ENCODE peak calls at places on chromosomes 6 and 20, in six cellular contexts. G, R, U, C, Q and I are unnamed samples.

GRCh38 chr20:1892122-1892385 is 3.2 kb upstream of the SIRPA start:
- DNase-seq in G (no peak), R (no peak), U (no peak), C (no peak), Q (no peak), I (no peak)

GRCh38 chr6:125983246-125983945 is 2.9 kb upstream of the TRMT11 start:
- DNase-seq in G (no peak), R (peak; percentile 91), U (no peak), C (no peak), Q (no peak), I (no peak)

GRCh38 chr6:89360415-89360999 is 8.0 kb upstream of the UBE2J1 start:
- DNase-seq in G (no peak), R (peak; percentile 41), U (no peak), C (no peak), Q (no peak), I (no peak)

GRCh38 chr6:86756623-86757246 is 180.6 kb upstream of the HTR1E start:
- DNase-seq in G (no peak), R (no peak), U (no peak), C (no peak), Q (no peak), I (no peak)

GRCh38 chr6:5094327-5094726 is 9.2 kb downstream of the PPP1R3G start:
- DNase-seq in G (no peak), R (peak; percentile 98), U (peak; percentile 42), C (no peak), Q (no peak), I (no peak)

GRCh38 chr20:43631598-43631997 is 35.3 kb upstream of the MYBL2 start:
- DNase-seq in G (no peak), R (no peak), U (no peak), C (no peak), Q (peak; percentile 4), I (no peak)

GRCh38 chr6:143999406-143999805 is 8.7 kb downstream of the PLAGL1 start:
- DNase-seq in G (no peak), R (peak; percentile 89), U (peak; percentile 68), C (no peak), Q (no peak), I (no peak)

GRCh38 chr6:71079707-71080106 is 122.8 kb upstream of the B3GAT2 start:
- DNase-seq in G (no peak), R (peak; percentile 53), U (no peak), C (no peak), Q (no peak), I (no peak)

GRCh38 chr6:47165918-47166317 is 123.8 kb upstream of the ADGRF1 start:
- DNase-seq in G (no peak), R (peak; percentile 59), U (no peak), C (no peak), Q (no peak), I (no peak)

GRCh38 chr6:35042451-35042850 is 98.7 kb downstream of the TCP11 start:
- DNase-seq in G (no peak), R (no peak), U (no peak), C (no peak), Q (no peak), I (no peak)

GRCh38 chr6:35043381-35043780 is 97.8 kb downstream of the TCP11 start:
- DNase-seq in G (no peak), R (no peak), U (no peak), C (no peak), Q (no peak), I (peak; percentile 49)

GRCh38 chr6:35046098-35046497 is 95.0 kb downstream of the TCP11 start:
- DNase-seq in G (no peak), R (no peak), U (no peak), C (no peak), Q (no peak), I (no peak)

GRCh38 chr6:35044771-35045275 is 96.3 kb downstream of the TCP11 start:
- DNase-seq in G (peak; percentile 45), R (no peak), U (no peak), C (no peak), Q (no peak), I (no peak)

DNA sequence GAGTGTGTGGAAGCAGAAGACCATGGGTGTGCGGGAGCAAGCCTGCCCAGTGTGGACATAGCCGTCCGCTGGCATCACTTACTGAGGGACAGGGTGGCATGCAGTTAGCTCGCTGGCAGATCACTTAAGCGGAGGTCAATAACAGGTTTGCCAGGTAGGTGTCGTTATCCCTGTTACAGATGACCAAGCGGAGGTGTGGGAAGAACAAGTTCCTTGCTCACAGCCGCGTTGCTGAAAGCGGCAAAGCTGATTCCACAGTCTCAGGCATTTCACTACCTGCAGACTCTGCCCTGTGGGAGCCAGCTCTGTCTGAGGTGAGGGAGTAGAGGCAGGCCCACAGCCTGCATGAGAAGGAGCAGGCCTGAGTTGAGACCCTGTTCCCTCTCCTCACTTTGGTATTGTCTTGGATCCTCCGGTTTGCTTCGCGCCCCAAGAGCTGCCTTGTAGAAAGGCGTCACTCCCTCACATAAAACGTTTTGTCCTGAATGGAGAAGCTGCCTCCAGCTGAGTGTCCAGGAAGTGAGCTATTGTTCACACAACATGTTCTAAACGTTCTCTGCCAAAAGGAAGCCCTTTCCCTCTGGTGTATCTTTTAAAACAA is 96.9 kb downstream of the TCP11 start:
- DNase-seq in G (peak; percentile 72), R (no peak), U (no peak), C (no peak), Q (no peak), I (no peak)
- H3K4me1 ChIP-seq in G (peaks cover 12% of the 10 kb centered on the region), R (peaks cover 29% of the 10 kb centered on the region), U (peaks cover 49% of the 10 kb centered on the region), C (peaks cover 79% of the 10 kb centered on the region), Q (peaks cover 32% of the 10 kb centered on the region), I (peaks cover 78% of the 10 kb centered on the region)

GRCh38 chr6:131822119-131822518 is 14.3 kb downstream of the ENPP1 start:
- DNase-seq in G (no peak), R (no peak), U (no peak), C (no peak), Q (no peak), I (no peak)
- H3K4me1 ChIP-seq in G (no peaks in the 10 kb centered on the region), R (peaks cover 4% of the 10 kb centered on the region), U (no peaks in the 10 kb centered on the region), C (no peaks in the 10 kb centered on the region), Q (no peaks in the 10 kb centered on the region), I (no peaks in the 10 kb centered on the region)

DNA sequence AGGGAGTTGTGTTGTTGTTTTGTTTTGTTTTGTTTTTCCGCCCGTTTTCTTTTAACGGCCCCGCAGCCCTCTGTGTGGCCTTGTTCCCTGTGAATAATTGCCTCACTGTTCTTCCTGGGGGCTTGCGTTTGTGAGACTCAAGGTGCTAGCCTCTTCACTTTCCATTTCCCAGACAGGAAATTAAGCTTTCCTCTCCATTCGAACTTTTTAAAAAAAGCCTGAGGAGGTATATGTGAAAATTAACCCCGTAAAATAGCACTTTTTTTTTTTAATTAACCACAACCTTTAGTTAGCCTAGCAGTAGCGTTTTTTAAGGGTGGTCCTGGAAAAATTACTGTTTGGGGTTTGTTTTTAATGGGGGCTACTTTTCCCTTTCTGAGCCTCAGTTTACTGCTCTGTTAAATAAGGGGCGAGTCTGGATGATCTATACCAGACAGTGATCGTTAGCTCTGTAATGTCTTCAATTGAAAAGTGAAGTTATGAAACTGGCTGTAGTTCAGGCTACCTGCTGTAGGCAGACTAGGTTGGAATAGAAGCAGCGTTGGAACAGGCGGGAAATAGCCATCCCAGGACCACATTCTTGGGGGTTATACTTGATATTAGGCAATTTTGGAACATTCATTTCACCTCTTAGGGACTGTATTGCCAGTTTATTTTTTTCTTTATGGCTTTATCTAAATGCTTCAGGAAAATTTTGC is 1.7 kb downstream of the STX16 start:
- DNase-seq in G (no peak), R (no peak), U (no peak), C (no peak), Q (no peak), I (no peak)
- H3K4me1 ChIP-seq in G (peaks cover 10% of the 10 kb centered on the region), R (peaks cover 8% of the 10 kb centered on the region), U (peaks cover 15% of the 10 kb centered on the region), C (peaks cover 44% of the 10 kb centered on the region), Q (peaks cover 3% of the 10 kb centered on the region), I (peaks cover 41% of the 10 kb centered on the region)

DNA sequence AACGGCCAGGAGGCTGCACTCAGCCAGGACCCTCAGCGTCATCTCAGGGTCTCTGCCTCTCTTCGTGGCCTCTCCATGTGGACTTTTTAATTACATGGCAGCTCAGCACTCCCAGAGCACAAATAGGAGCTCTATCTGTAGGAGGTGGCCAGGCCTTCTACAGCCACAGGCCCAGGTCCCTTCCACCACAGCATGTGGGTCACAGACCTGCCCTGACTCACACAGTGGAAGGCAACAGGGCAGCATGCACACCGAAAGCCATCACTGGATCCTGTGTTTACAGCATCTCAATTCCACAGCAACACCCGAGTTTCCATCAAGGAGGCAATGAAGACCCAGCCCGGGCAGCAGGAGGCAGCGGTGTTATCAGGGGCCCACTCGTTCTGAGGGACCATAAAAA is 65.8 kb upstream of the CD93 start:
- DNase-seq in G (peak; percentile 32), R (no peak), U (no peak), C (no peak), Q (peak; percentile 8), I (no peak)
- H3K4me1 ChIP-seq in G (peaks cover 17% of the 10 kb centered on the region), R (peaks cover 43% of the 10 kb centered on the region), U (peaks cover 3% of the 10 kb centered on the region), C (peaks cover 63% of the 10 kb centered on the region), Q (peaks cover 19% of the 10 kb centered on the region), I (peaks cover 70% of the 10 kb centered on the region)

DNA sequence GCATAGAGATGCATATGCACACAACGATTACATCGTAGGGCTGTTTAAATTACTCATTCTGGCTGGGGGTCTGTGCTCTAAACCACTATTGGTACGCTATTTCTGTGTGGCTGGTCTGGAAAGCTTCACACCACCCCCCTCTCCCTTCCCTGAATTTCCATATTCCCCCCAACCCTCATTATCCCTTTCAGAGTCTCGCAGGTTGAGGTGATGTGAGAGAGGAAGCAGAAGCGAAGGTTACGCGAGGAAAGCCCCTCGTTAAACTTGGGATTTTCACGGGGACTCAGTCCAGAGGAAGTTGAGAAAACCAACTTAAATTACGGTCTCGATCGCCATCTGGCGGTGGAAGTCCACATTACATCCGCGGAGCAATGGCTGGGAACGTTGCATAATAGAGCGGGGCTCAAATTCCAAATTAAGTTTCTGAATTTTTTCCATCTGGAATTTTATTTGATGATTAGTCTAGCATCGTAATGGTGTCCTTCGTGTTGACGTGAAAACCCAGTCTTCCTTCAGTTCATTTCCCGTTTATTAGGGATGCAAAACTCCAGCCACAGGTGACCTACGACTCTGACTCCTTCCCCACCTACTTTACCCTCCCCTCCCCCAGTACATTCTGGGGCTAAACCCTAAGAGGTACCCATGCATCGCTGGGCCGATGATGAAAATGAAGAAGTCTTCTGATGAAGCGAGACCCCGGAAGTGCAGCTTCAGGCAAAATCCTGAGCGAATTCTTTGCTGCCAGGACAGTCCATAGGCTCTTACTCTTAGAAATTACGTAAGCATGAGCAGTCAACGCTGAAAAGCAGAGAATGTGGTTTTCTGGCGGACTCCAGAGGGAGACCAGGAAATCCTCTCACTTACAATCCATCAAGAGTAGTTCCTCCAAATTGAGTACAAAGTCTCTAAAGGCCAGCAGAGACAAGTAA is 19.7 kb downstream of the HLA-DOB start:
- DNase-seq in G (peak; percentile 89), R (peak; percentile 58), U (peak; percentile 87), C (peak; percentile 81), Q (peak; percentile 73), I (peak; percentile 81)
- H3K4me1 ChIP-seq in G (no peaks in the 10 kb centered on the region), R (no peaks in the 10 kb centered on the region), U (no peaks in the 10 kb centered on the region), C (peaks cover 10% of the 10 kb centered on the region), Q (no peaks in the 10 kb centered on the region), I (peaks cover 12% of the 10 kb centered on the region)

DNA sequence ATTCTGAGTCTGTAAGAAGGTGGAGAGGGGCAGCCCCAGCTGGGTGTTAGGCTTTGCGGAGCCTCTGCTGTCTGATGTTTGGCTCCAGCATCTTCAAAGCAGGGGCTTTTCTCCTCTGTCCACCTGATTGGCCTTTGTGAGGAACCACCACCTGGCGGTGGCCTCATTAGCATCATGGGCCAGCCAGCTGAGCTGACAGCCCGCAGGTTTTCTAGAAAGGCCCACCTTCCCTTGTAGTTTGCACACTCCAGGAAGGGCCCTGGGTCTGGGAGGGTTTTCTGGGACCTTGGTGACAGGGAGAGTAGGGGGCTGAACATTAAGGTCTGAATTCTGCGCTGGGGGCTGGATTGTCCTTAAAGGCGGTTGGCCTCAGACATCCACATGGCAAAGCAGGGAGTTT is 11.6 kb downstream of the IGF2R start:
- DNase-seq in G (no peak), R (no peak), U (no peak), C (no peak), Q (no peak), I (no peak)
- H3K4me1 ChIP-seq in G (peaks cover 22% of the 10 kb centered on the region), R (peaks cover 36% of the 10 kb centered on the region), U (peaks cover 62% of the 10 kb centered on the region), C (peaks cover 91% of the 10 kb centered on the region), Q (peaks cover 26% of the 10 kb centered on the region), I (peaks cover 92% of the 10 kb centered on the region)